ENCODE peak calls at places on chromosome 19, in seven cellular contexts. One of them, this sample, is unnamed.

GRCh38 chr19:38993271-38993670 is 17.7 kb upstream of the FBXO17 start:
- DNase-seq in esophagus squamous epithelium: no peak
- DNase-seq in breast epithelium: no peak
- DNase-seq in A549: peak
- DNase-seq in right lobe of liver: no peak
- DNase-seq in NB4: no peak
- DNase-seq in stomach: no peak
- DNase-seq in this sample: no peak

GRCh38 chr19:34957830-34958751 is 5.9 kb downstream of the ZNF792 start:
- DNase-seq in NB4: no peak
- DNase-seq in breast epithelium: no peak
- DNase-seq in right lobe of liver: no peak
- DNase-seq in A549: peak
- DNase-seq in stomach: no peak
- DNase-seq in esophagus squamous epithelium: no peak
- DNase-seq in this sample: no peak

GRCh38 chr19:17778621-17779280 is 16.2 kb upstream of the B3GNT3 start:
- DNase-seq in stomach: no peak
- DNase-seq in A549: no peak
- DNase-seq in breast epithelium: no peak
- DNase-seq in right lobe of liver: no peak
- DNase-seq in esophagus squamous epithelium: no peak
- DNase-seq in NB4: no peak
- DNase-seq in this sample: no peak

GRCh38 chr19:708154-709141 is at the start of gene PALM:
- DNase-seq in A549: no peak
- DNase-seq in stomach: peak
- DNase-seq in breast epithelium: no peak
- DNase-seq in NB4: peak
- DNase-seq in right lobe of liver: no peak
- DNase-seq in esophagus squamous epithelium: no peak
- DNase-seq in this sample: no peak

GRCh38 chr19:49486232-49486631 is 1.2 kb upstream of the RPL13A start:
- DNase-seq in NB4: no peak
- DNase-seq in right lobe of liver: no peak
- DNase-seq in A549: no peak
- DNase-seq in breast epithelium: no peak
- DNase-seq in esophagus squamous epithelium: no peak
- DNase-seq in stomach: no peak
- DNase-seq in this sample: no peak

GRCh38 chr19:581399-582111 is 8.1 kb upstream of the HCN2 start:
- DNase-seq in breast epithelium: no peak
- DNase-seq in esophagus squamous epithelium: no peak
- DNase-seq in right lobe of liver: peak
- DNase-seq in NB4: no peak
- DNase-seq in A549: no peak
- DNase-seq in stomach: no peak
- DNase-seq in this sample: no peak

GRCh38 chr19:33499671-33500506 is 21.7 kb downstream of the PEPD start:
- DNase-seq in right lobe of liver: peak
- DNase-seq in NB4: no peak
- DNase-seq in esophagus squamous epithelium: no peak
- DNase-seq in breast epithelium: no peak
- DNase-seq in A549: no peak
- DNase-seq in stomach: no peak
- DNase-seq in this sample: no peak

GRCh38 chr19:33047422-33047821 is 17.3 kb downstream of the RHPN2 start:
- DNase-seq in NB4: no peak
- DNase-seq in right lobe of liver: no peak
- DNase-seq in stomach: peak
- DNase-seq in A549: peak
- DNase-seq in esophagus squamous epithelium: no peak
- DNase-seq in breast epithelium: no peak
- DNase-seq in this sample: no peak

GRCh38 chr19:19461671-19462622 is 53.4 kb downstream of the TSSK6 start:
- DNase-seq in esophagus squamous epithelium: no peak
- DNase-seq in stomach: peak
- DNase-seq in NB4: no peak
- DNase-seq in right lobe of liver: peak
- DNase-seq in breast epithelium: no peak
- DNase-seq in A549: no peak
- DNase-seq in this sample: peak

GRCh38 chr19:19407640-19407933 is 2.1 kb downstream of the GATAD2A start:
- DNase-seq in NB4: no peak
- DNase-seq in breast epithelium: no peak
- DNase-seq in esophagus squamous epithelium: no peak
- DNase-seq in right lobe of liver: no peak
- DNase-seq in stomach: no peak
- DNase-seq in A549: no peak
- DNase-seq in this sample: no peak

GRCh38 chr19:16202320-16203255 is 4.9 kb downstream of the AP1M1 start:
- DNase-seq in stomach: no peak
- DNase-seq in A549: no peak
- DNase-seq in breast epithelium: no peak
- DNase-seq in NB4: no peak
- DNase-seq in right lobe of liver: no peak
- DNase-seq in esophagus squamous epithelium: no peak
- DNase-seq in this sample: no peak

GRCh38 chr19:3687774-3688706 is 12.2 kb downstream of the PIP5K1C start:
- DNase-seq in right lobe of liver: peak
- DNase-seq in A549: no peak
- DNase-seq in stomach: peak
- DNase-seq in esophagus squamous epithelium: no peak
- DNase-seq in NB4: no peak
- DNase-seq in breast epithelium: peak
- DNase-seq in this sample: no peak

GRCh38 chr19:30566681-30567420 is 194.7 kb downstream of the ZNF536 start:
- DNase-seq in breast epithelium: no peak
- DNase-seq in NB4: no peak
- DNase-seq in esophagus squamous epithelium: no peak
- DNase-seq in stomach: no peak
- DNase-seq in A549: no peak
- DNase-seq in right lobe of liver: no peak
- DNase-seq in this sample: no peak
- TF ChIP-seq POLR2A in breast epithelium: no peak
- TF ChIP-seq POLR2A in NB4: no peak
- TF ChIP-seq POLR2A in esophagus squamous epithelium: no peak
- TF ChIP-seq POLR2A in stomach: no peak
- TF ChIP-seq POLR2A in A549: no peak
- TF ChIP-seq POLR2A in right lobe of liver: no peak
- TF ChIP-seq POLR2A in this sample: no peak

DNA sequence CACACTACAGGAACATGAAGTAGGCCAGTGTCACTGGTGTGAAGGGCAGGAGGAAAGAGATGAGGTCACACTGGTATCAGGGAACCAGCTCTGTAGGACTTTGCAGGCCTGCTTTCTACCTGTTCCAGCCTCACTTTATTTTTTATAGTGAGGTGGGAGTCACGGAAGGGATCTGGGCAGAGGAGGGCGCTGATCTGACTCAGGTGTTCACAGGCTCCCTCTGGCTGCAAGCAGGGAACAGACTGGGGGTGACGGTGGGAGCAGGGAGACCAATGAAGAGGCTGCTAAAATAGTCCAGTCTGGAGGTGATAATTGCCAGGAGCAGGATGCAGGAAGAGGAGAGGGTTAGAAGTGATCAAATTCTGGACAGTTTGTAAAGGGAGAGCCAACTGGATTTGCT is 2.8 kb downstream of the THAP8 start:
- DNase-seq in stomach: no peak
- DNase-seq in breast epithelium: no peak
- DNase-seq in esophagus squamous epithelium: no peak
- DNase-seq in NB4: no peak
- DNase-seq in A549: peak
- DNase-seq in right lobe of liver: no peak
- DNase-seq in this sample: no peak
- TF ChIP-seq CTCF in stomach: peak
- TF ChIP-seq CTCF in breast epithelium: no peak
- TF ChIP-seq CTCF in esophagus squamous epithelium: peak
- TF ChIP-seq CTCF in NB4: no peak
- TF ChIP-seq CTCF in A549: peak
- TF ChIP-seq CTCF in right lobe of liver: peak
- TF ChIP-seq CTCF in this sample: no peak

GRCh38 chr19:6048348-6048747 is 62.0 kb downstream of the RFX2 start:
- DNase-seq in breast epithelium: peak
- DNase-seq in stomach: no peak
- DNase-seq in esophagus squamous epithelium: no peak
- DNase-seq in NB4: no peak
- DNase-seq in A549: no peak
- DNase-seq in right lobe of liver: no peak
- DNase-seq in this sample: no peak
- H3K4me3 ChIP-seq in breast epithelium: no peak
- H3K4me3 ChIP-seq in stomach: no peak
- H3K4me3 ChIP-seq in esophagus squamous epithelium: peak
- H3K4me3 ChIP-seq in NB4: no peak
- H3K4me3 ChIP-seq in A549: no peak
- H3K4me3 ChIP-seq in right lobe of liver: no peak
- H3K4me3 ChIP-seq in this sample: no peak

GRCh38 chr19:46848389-46848788 is 2.3 kb downstream of the AP2S1 start:
- DNase-seq in breast epithelium: no peak
- DNase-seq in A549: no peak
- DNase-seq in right lobe of liver: peak
- DNase-seq in stomach: no peak
- DNase-seq in NB4: no peak
- DNase-seq in esophagus squamous epithelium: no peak
- DNase-seq in this sample: no peak

GRCh38 chr19:46847528-46847927 is 3.1 kb downstream of the AP2S1 start:
- DNase-seq in right lobe of liver: no peak
- DNase-seq in esophagus squamous epithelium: no peak
- DNase-seq in A549: no peak
- DNase-seq in stomach: no peak
- DNase-seq in NB4: no peak
- DNase-seq in breast epithelium: no peak
- DNase-seq in this sample: no peak

GRCh38 chr19:46849610-46850009 is 1.0 kb downstream of the AP2S1 start:
- DNase-seq in breast epithelium: peak
- DNase-seq in NB4: no peak
- DNase-seq in A549: no peak
- DNase-seq in right lobe of liver: peak
- DNase-seq in esophagus squamous epithelium: no peak
- DNase-seq in stomach: no peak
- DNase-seq in this sample: no peak

GRCh38 chr19:46852830-46853229 is 2.2 kb upstream of the AP2S1 start:
- DNase-seq in NB4: no peak
- DNase-seq in breast epithelium: no peak
- DNase-seq in A549: no peak
- DNase-seq in stomach: no peak
- DNase-seq in esophagus squamous epithelium: no peak
- DNase-seq in right lobe of liver: no peak
- DNase-seq in this sample: no peak

DNA sequence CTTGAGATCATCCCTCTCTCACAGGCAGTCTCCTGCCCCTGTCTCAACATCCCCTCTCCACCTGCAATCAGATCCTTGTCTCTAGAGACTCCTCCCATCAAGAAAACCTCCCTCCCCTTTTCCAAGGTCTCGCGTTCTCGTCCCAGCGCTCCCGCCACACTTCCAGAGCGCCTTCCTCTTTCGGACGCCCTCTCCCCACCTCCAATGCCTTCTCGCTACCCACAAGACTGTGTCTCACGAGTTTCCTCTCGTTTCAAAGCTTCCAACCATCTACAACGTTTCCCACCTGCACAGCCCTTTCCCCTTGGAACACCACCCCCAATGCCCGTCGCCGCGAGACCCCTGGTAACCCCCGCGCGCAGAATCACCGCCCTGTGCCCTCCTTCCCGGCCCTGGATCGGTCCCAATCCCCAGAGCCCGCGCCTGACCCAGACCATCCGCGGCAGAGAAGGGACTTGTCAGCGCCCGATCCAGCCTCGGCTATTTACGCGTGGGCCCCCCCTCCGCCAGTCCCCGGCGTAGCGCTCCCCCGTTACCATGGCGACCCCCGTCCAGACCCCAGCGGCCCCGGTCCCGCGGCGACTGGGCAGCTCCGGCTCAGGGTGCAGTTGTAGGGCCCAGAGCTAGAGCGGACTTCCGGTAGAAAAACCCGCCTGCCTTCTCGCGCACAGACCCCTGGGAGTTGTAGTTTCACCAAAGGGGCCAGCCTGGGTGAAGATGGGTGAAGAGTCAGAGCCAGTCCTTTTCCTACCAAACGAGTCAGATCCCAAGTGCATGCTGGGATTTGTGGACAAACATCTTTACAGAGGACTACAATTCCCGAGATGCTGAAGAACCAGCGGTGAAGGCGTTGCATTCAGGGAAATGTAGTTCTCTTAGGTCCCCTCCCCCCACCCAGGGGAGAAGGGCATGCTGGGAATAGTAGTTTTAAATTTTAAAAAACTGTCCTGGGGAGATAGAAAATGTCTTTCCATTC is at the start of gene AP2S1:
- DNase-seq in stomach: peak
- DNase-seq in right lobe of liver: peak
- DNase-seq in A549: peak
- DNase-seq in esophagus squamous epithelium: peak
- DNase-seq in NB4: peak
- DNase-seq in breast epithelium: peak
- DNase-seq in this sample: peak
- TF ChIP-seq POLR2A in stomach: no peak
- TF ChIP-seq POLR2A in right lobe of liver: peak
- TF ChIP-seq POLR2A in A549: peak
- TF ChIP-seq POLR2A in esophagus squamous epithelium: peak
- TF ChIP-seq POLR2A in NB4: peak
- TF ChIP-seq POLR2A in breast epithelium: peak
- TF ChIP-seq POLR2A in this sample: peak

GRCh38 chr19:48445606-48446481 is at the start of gene GRWD1:
- DNase-seq in right lobe of liver: peak
- DNase-seq in A549: peak
- DNase-seq in NB4: peak
- DNase-seq in stomach: peak
- DNase-seq in breast epithelium: peak
- DNase-seq in esophagus squamous epithelium: peak
- DNase-seq in this sample: peak
- TF ChIP-seq CTCF in right lobe of liver: no peak
- TF ChIP-seq CTCF in A549: peak
- TF ChIP-seq CTCF in NB4: peak
- TF ChIP-seq CTCF in stomach: no peak
- TF ChIP-seq CTCF in breast epithelium: peak
- TF ChIP-seq CTCF in esophagus squamous epithelium: no peak
- TF ChIP-seq CTCF in this sample: no peak